ENCODE peak calls at places on chromosomes 1 and 21, in four cellular contexts. T is foreskin fibroblast, X is left kidney, A is HCEC 1CT. N is an unnamed sample.

GRCh38 chr1:110596312-110596711 is 9.8 kb downstream of the KCNA2 start:
- DNase-seq in X (no peak), T (no peak), A (no peak), N (no peak)

GRCh38 chr1:48572632-48573258 is 100.7 kb upstream of the SPATA6 start:
- DNase-seq in X (peak; percentile 89), A (no peak), T (peak; percentile 10), N (peak; percentile 75)

GRCh38 chr1:184621262-184621661 is 133.4 kb downstream of the EDEM3 start:
- DNase-seq in A (peak; percentile 78), X (no peak), T (no peak), N (no peak)

GRCh38 chr1:233261206-233261605 is 34.3 kb downstream of the PCNX2 start:
- DNase-seq in X (peak; percentile 10), T (no peak), A (no peak), N (no peak)

GRCh38 chr1:67013573-67013972 is 40.4 kb downstream of the SLC35D1 start:
- DNase-seq in X (no peak), A (peak; percentile 81), T (peak; percentile 26), N (no peak)

GRCh38 chr1:10502206-10502605 is 27.5 kb downstream of the PEX14 start:
- DNase-seq in X (no peak), A (no peak), T (no peak), N (no peak)

GRCh38 chr1:51753969-51754368 is 124.6 kb downstream of the NRDC start:
- DNase-seq in A (no peak), X (no peak), T (no peak), N (no peak)

GRCh38 chr1:31798433-31799195 is 17.2 kb downstream of the SPOCD1 start:
- DNase-seq in X (no peak), A (peak; percentile 97), T (peak; percentile 94), N (no peak)

GRCh38 chr21:34122047-34122446 is 48.7 kb downstream of the MRPS6 start:
- DNase-seq in T (no peak), A (no peak), X (no peak), N (no peak)

GRCh38 chr21:14318598-14318997 is 64.3 kb downstream of the HSPA13 start:
- DNase-seq in X (no peak), A (no peak), T (no peak), N (no peak)

GRCh38 chr21:34126269-34126668 is 52.9 kb downstream of the MRPS6 start:
- DNase-seq in A (peak; percentile 38), X (peak; percentile 57), T (peak; percentile 54), N (peak; percentile 37)

GRCh38 chr1:21906173-21907078 is 30.7 kb downstream of the HSPG2 start:
- DNase-seq in T (peak; percentile 45), A (no peak), X (no peak), N (no peak)

GRCh38 chr1:56414728-56415224 is 164.6 kb downstream of the PLPP3 start:
- DNase-seq in A (no peak), X (no peak), T (no peak), N (no peak)

GRCh38 chr1:31397360-31398095 is 15.5 kb upstream of the SERINC2 start:
- DNase-seq in A (peak; percentile 81), T (peak; percentile 79), X (no peak), N (no peak)

GRCh38 chr1:237685553-237685952 is 205.2 kb downstream of the ZP4 start:
- DNase-seq in X (no peak), T (no peak), A (no peak), N (no peak)

GRCh38 chr1:96309783-96310182 is 411.8 kb upstream of the PTBP2 start:
- DNase-seq in X (no peak), A (peak; percentile 80), T (peak; percentile 79), N (no peak)

GRCh38 chr21:34340062-34340461 is 23.7 kb upstream of the KCNE2 start:
- DNase-seq in T (no peak), X (no peak), A (no peak), N (no peak)

N was measured in neuronal stem cell.